ENCODE peak calls at places on chromosomes 4 and X, in nine cellular contexts. O is skeletal muscle cell; F is dorsolateral prefrontal cortex; B is dermis blood vessel endothelial cell; A is GM04503; R is stimulated activated naive CD4-positive, alpha-beta T cell; I is stimulated activated naive CD8-positive, alpha-beta T cell treated with anti-CD3 and anti-CD28 coated beads, Interleukin-15, Interleukin-2, amounts not matched to agents 100 U/mL and 50 U/mL, for 24 hours; V is HS-5; M is heart right ventricle. U is an unnamed sample.
A peak's percentile ranks its signal among the peaks of the same experiment; 100 is the strongest.

GRCh38 chr4:173014836-173015235 is 153.8 kb upstream of the GALNT7 start:
- DNase-seq in O (no peak), F (no peak), B (no peak), A (no peak), R (no peak), I (no peak), V (no peak), M (no peak), U (no peak)

GRCh38 chr4:38529189-38530115 is 134.5 kb upstream of the KLF3 start:
- DNase-seq in O (no peak), F (no peak), B (peak; percentile 61), A (no peak), R (no peak), I (peak; percentile 45), V (no peak), M (no peak), U (no peak)

GRCh38 chr4:160611181-160611580 is 1508.3 kb downstream of the RAPGEF2 start:
- DNase-seq in O (no peak), F (no peak), B (no peak), A (no peak), R (no peak), I (no peak), V (no peak), M (no peak), U (no peak)

GRCh38 chr4:136751530-136751929 is 780.8 kb downstream of the PCDH18 start:
- DNase-seq in O (no peak), F (no peak), B (no peak), A (no peak), R (no peak), I (no peak), V (no peak), M (no peak), U (no peak)

GRCh38 chr4:186118582-186118981 is 14.1 kb downstream of the FAM149A start:
- DNase-seq in O (no peak), F (no peak), B (no peak), A (no peak), R (no peak), I (no peak), V (no peak), M (no peak), U (no peak)

GRCh38 chrX:1534321-1535168 is 2.4 kb downstream of the P2RY8 start:
- DNase-seq in O (no peak), F (peak; percentile 6), B (no peak), A (no peak), R (peak; percentile 42), I (peak; percentile 51), V (no peak), M (no peak), U (no peak)

GRCh38 chrX:111098874-111099273 is 2.9 kb downstream of the PAK3 start:
- DNase-seq in O (no peak), F (peak; percentile 52), B (peak; percentile 28), A (no peak), R (peak; percentile 24), I (peak; percentile 67), V (no peak), M (peak; percentile 23), U (peak; percentile 1)

GRCh38 chr4:61379406-61379805 is 179.3 kb downstream of the ADGRL3 start:
- DNase-seq in O (no peak), F (no peak), B (no peak), A (no peak), R (no peak), I (no peak), V (no peak), M (no peak), U (no peak)

GRCh38 chr4:73676881-73677323 is 56.7 kb upstream of the RASSF6 start:
- DNase-seq in O (no peak), F (no peak), B (peak; percentile 75), A (no peak), R (no peak), I (no peak), V (no peak), M (no peak), U (no peak)

GRCh38 chr4:9771069-9771468 is 10.4 kb upstream of the DRD5 start:
- DNase-seq in O (no peak), F (no peak), B (no peak), A (no peak), R (no peak), I (no peak), V (no peak), M (no peak), U (no peak)

GRCh38 chr4:92121099-92121498 is 182.7 kb upstream of the GRID2 start:
- DNase-seq in O (peak; percentile 22), F (no peak), B (no peak), A (no peak), R (no peak), I (no peak), V (no peak), M (no peak), U (no peak)

GRCh38 chrX:150575415-150575814 is 7.0 kb downstream of the MTM1 start:
- DNase-seq in O (no peak), F (no peak), B (no peak), A (no peak), R (no peak), I (peak; percentile 56), V (no peak), M (no peak), U (no peak)

GRCh38 chrX:40007746-40008705 is 89.7 kb downstream of the BCOR start:
- DNase-seq in O (no peak), F (no peak), B (no peak), A (no peak), R (no peak), I (no peak), V (no peak), M (no peak), U (no peak)

GRCh38 chrX:68648960-68649359 is 1.5 kb downstream of the STARD8 start:
- DNase-seq in O (no peak), F (no peak), B (no peak), A (no peak), R (no peak), I (no peak), V (no peak), M (no peak), U (no peak)

U was measured in C1 segment of cervical spinal cord.